ENCODE peak calls at places on chromosomes 1 and 21, in nine cellular contexts. F, A, Y, D, N, S, W, M and R are unnamed samples.

GRCh38 chr21:44525431-44526095 is 14.4 kb downstream of the KRTAP10-1 start:
- DNase-seq in F (peak; percentile 50), A (no peak), Y (no peak), D (no peak), N (no peak), S (peak; percentile 7), W (no peak), M (no peak), R (no peak)

GRCh38 chr1:12640958-12641272 is 3.0 kb upstream of the AADACL4 start:
- DNase-seq in F (no peak), A (no peak), Y (no peak), D (no peak), N (no peak), S (no peak), W (no peak), M (no peak), R (no peak)

GRCh38 chr1:208258277-208258676 is 14.1 kb upstream of the PLXNA2 start:
- DNase-seq in F (no peak), A (no peak), Y (no peak), D (no peak), N (no peak), S (no peak), W (no peak), M (no peak), R (no peak)

GRCh38 chr1:44283524-44284173 is 70.4 kb downstream of the DMAP1 start:
- DNase-seq in F (no peak), A (no peak), Y (no peak), D (no peak), N (peak; percentile 14), S (no peak), W (no peak), M (no peak), R (no peak)

GRCh38 chr1:64215576-64215975 is 12.2 kb downstream of the UBE2U start:
- DNase-seq in F (no peak), A (no peak), Y (no peak), D (no peak), N (no peak), S (no peak), W (no peak), M (no peak), R (no peak)

GRCh38 chr21:43203523-43204080 is 34.8 kb downstream of the CRYAA start:
- DNase-seq in F (peak; percentile 41), A (no peak), Y (peak; percentile 9), D (no peak), N (no peak), S (no peak), W (peak; percentile 11), M (no peak), R (peak; percentile 5)

GRCh38 chr21:42653492-42654061 is at the start of gene PDE9A:
- DNase-seq in F (peak; percentile 85), A (peak; percentile 52), Y (no peak), D (peak; percentile 27), N (no peak), S (no peak), W (peak; percentile 66), M (peak; percentile 59), R (peak; percentile 65)

GRCh38 chr1:94863919-94864318 is 43.8 kb downstream of the SLC44A3 start:
- DNase-seq in F (no peak), A (peak; percentile 81), Y (no peak), D (no peak), N (peak; percentile 96), S (no peak), W (peak; percentile 56), M (no peak), R (no peak)

GRCh38 chr1:89948726-89949345 is 46.1 kb upstream of the ZNF326 start:
- DNase-seq in F (no peak), A (no peak), Y (no peak), D (no peak), N (no peak), S (no peak), W (no peak), M (no peak), R (no peak)

GRCh38 chr1:193216920-193217319 is 30.5 kb upstream of the B3GALT2 start:
- DNase-seq in F (no peak), A (no peak), Y (no peak), D (no peak), N (no peak), S (no peak), W (no peak), M (peak; percentile 12), R (no peak)

GRCh38 chr1:171346866-171347265 is 32.9 kb downstream of the FMO4 start:
- DNase-seq in F (no peak), A (no peak), Y (no peak), D (no peak), N (no peak), S (no peak), W (no peak), M (no peak), R (no peak)

DNA sequence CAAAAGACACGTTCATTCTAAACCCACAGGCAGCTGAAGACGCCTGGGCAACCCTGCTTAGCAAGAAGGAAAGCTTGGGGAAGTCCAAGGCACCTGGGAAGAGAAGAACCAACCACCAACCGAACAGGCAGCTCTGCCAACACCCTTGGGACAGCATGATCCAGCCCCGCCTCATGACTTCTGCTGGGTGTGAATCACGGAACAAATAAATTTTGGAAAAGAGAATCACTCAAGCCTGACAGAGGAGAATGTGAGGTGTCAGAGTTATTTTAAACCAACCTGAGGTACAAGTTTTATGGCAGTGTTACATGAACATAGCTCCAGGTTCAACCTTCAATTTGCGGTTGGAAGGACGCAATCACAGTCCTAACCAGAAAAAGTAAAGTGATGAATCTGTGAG is 10.0 kb upstream of the PADI4 start:
- DNase-seq in F (no peak), A (peak; percentile 86), Y (no peak), D (no peak), N (no peak), S (no peak), W (no peak), M (no peak), R (no peak)
- TF ChIP-seq CTCF in F (no peak), A (no peak), Y (no peak), D (no peak), N (no peak), S (no peak), W (no peak), M (no peak), R (no peak)

GRCh38 chr1:2109581-2110021 is 59.4 kb downstream of the PRKCZ start:
- DNase-seq in F (peak; percentile 68), A (no peak), Y (peak; percentile 32), D (no peak), N (no peak), S (no peak), W (no peak), M (no peak), R (no peak)
- TF ChIP-seq CTCF in F (no peak), A (no peak), Y (no peak), D (no peak), N (no peak), S (no peak), W (no peak), M (no peak), R (no peak)

GRCh38 chr1:26263212-26263611 is 16.7 kb upstream of the SH3BGRL3 start:
- DNase-seq in F (no peak), A (no peak), Y (no peak), D (no peak), N (no peak), S (no peak), W (no peak), M (no peak), R (no peak)
- TF ChIP-seq CTCF in F (no peak), A (no peak), Y (no peak), D (no peak), N (no peak), S (no peak), W (no peak), M (no peak), R (no peak)

DNA sequence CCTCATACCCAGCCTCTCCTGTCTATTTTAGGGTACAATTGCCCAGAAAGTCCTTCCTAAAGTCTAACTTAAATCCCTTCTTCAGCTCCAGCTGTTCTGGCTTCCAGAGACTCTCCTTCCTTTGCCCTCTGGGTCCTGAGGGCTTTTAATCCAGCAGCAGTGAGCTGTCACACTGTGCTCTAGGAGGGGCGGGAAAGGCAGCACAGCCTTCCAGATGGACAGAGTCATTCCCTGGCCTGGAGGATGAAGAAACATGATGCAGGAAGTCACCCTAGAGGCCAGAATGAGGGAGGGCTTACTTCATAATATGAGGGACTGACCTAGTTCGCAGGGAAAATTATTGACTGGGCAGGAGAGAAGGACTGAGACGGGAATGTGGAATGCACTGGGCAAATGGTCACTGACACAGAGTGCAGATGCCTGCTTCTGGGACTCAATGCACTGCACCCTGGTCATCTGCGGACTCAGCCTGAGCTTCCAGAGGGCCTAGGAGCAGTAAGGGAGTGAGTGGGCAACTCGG is 1.3 kb downstream of the SH2D2A start:
- DNase-seq in F (peak; percentile 83), A (no peak), Y (no peak), D (no peak), N (peak; percentile 93), S (no peak), W (no peak), M (no peak), R (no peak)
- TF ChIP-seq CTCF in F (no peak), A (no peak), Y (no peak), D (no peak), N (peak; percentile 34), S (no peak), W (no peak), M (no peak), R (no peak)